ENCODE peak calls at places on chromosomes 12 and 14, in eight cellular contexts. One of them, this sample, is unnamed.

GRCh38 chr14:68240388-68240787 is 420.8 kb downstream of the RAD51B start:
- DNase-seq in A549: no peak
- DNase-seq in GM06990: no peak
- DNase-seq in body of pancreas: no peak
- DNase-seq in kidney: no peak
- DNase-seq in IMR-90: no peak
- DNase-seq in fibroblast of the aortic adventitia: no peak
- DNase-seq in Caco-2: no peak
- DNase-seq in this sample: no peak

GRCh38 chr12:57341275-57341990 is 89.4 kb downstream of the R3HDM2 start:
- DNase-seq in A549: peak; percentile 74
- DNase-seq in GM06990: no peak
- DNase-seq in body of pancreas: no peak
- DNase-seq in kidney: no peak
- DNase-seq in IMR-90: peak; percentile 48
- DNase-seq in fibroblast of the aortic adventitia: peak; percentile 24
- DNase-seq in Caco-2: no peak
- DNase-seq in this sample: peak; percentile 14

GRCh38 chr14:74501135-74501614 is 7.6 kb downstream of the ISCA2 start:
- DNase-seq in A549: peak; percentile 68
- DNase-seq in GM06990: no peak
- DNase-seq in body of pancreas: peak; percentile 63
- DNase-seq in kidney: no peak
- DNase-seq in IMR-90: peak; percentile 83
- DNase-seq in fibroblast of the aortic adventitia: peak; percentile 77
- DNase-seq in Caco-2: peak; percentile 41
- DNase-seq in this sample: peak; percentile 71

GRCh38 chr14:96038920-96039632 is at the start of gene C14orf132:
- DNase-seq in A549: peak; percentile 30
- DNase-seq in GM06990: peak; percentile 41
- DNase-seq in body of pancreas: peak; percentile 59
- DNase-seq in kidney: peak; percentile 92
- DNase-seq in IMR-90: peak; percentile 48
- DNase-seq in fibroblast of the aortic adventitia: peak; percentile 51
- DNase-seq in Caco-2: peak; percentile 19
- DNase-seq in this sample: peak; percentile 24

GRCh38 chr14:91418387-91419043 is 895 bp upstream of the CCDC88C start:
- DNase-seq in A549: peak; percentile 68
- DNase-seq in GM06990: peak; percentile 83
- DNase-seq in body of pancreas: peak; percentile 74
- DNase-seq in kidney: peak; percentile 88
- DNase-seq in IMR-90: peak; percentile 17
- DNase-seq in fibroblast of the aortic adventitia: peak; percentile 52
- DNase-seq in Caco-2: peak; percentile 86
- DNase-seq in this sample: no peak

GRCh38 chr14:54722791-54723432 is 156.0 kb downstream of the SAMD4A start:
- DNase-seq in A549: peak; percentile 59
- DNase-seq in GM06990: no peak
- DNase-seq in body of pancreas: no peak
- DNase-seq in kidney: no peak
- DNase-seq in IMR-90: peak; percentile 36
- DNase-seq in fibroblast of the aortic adventitia: peak; percentile 45
- DNase-seq in Caco-2: peak; percentile 30
- DNase-seq in this sample: peak; percentile 29

GRCh38 chr14:60092516-60092915 is 793 bp downstream of the PCNX4 start:
- DNase-seq in A549: peak; percentile 42
- DNase-seq in GM06990: peak; percentile 5
- DNase-seq in body of pancreas: peak; percentile 15
- DNase-seq in kidney: no peak
- DNase-seq in IMR-90: peak; percentile 41
- DNase-seq in fibroblast of the aortic adventitia: peak; percentile 56
- DNase-seq in Caco-2: peak; percentile 8
- DNase-seq in this sample: peak; percentile 42

GRCh38 chr12:71702590-71702989 is 16.7 kb downstream of the TMEM19 start:
- DNase-seq in A549: no peak
- DNase-seq in GM06990: no peak
- DNase-seq in body of pancreas: no peak
- DNase-seq in kidney: no peak
- DNase-seq in IMR-90: peak; percentile 41
- DNase-seq in fibroblast of the aortic adventitia: peak; percentile 15
- DNase-seq in Caco-2: no peak
- DNase-seq in this sample: no peak

GRCh38 chr12:67651380-67651695 is 2.8 kb downstream of the DYRK2 start:
- DNase-seq in A549: peak; percentile 46
- DNase-seq in GM06990: no peak
- DNase-seq in body of pancreas: no peak
- DNase-seq in kidney: no peak
- DNase-seq in IMR-90: peak; percentile 59
- DNase-seq in fibroblast of the aortic adventitia: peak; percentile 71
- DNase-seq in Caco-2: no peak
- DNase-seq in this sample: no peak

GRCh38 chr12:26128180-26128579 is 3.3 kb upstream of the BHLHE41 start:
- DNase-seq in A549: no peak
- DNase-seq in GM06990: no peak
- DNase-seq in body of pancreas: no peak
- DNase-seq in kidney: no peak
- DNase-seq in IMR-90: no peak
- DNase-seq in fibroblast of the aortic adventitia: peak; percentile 55
- DNase-seq in Caco-2: no peak
- DNase-seq in this sample: no peak

GRCh38 chr12:92193063-92193462 is 47.4 kb upstream of the BTG1 start:
- DNase-seq in A549: no peak
- DNase-seq in GM06990: no peak
- DNase-seq in body of pancreas: no peak
- DNase-seq in kidney: no peak
- DNase-seq in IMR-90: no peak
- DNase-seq in fibroblast of the aortic adventitia: no peak
- DNase-seq in Caco-2: no peak
- DNase-seq in this sample: no peak

GRCh38 chr12:92188517-92189188 is 43.0 kb upstream of the BTG1 start:
- DNase-seq in A549: no peak
- DNase-seq in GM06990: no peak
- DNase-seq in body of pancreas: no peak
- DNase-seq in kidney: no peak
- DNase-seq in IMR-90: no peak
- DNase-seq in fibroblast of the aortic adventitia: no peak
- DNase-seq in Caco-2: no peak
- DNase-seq in this sample: no peak

GRCh38 chr12:92193846-92194245 is 48.2 kb upstream of the BTG1 start:
- DNase-seq in A549: no peak
- DNase-seq in GM06990: no peak
- DNase-seq in body of pancreas: no peak
- DNase-seq in kidney: no peak
- DNase-seq in IMR-90: no peak
- DNase-seq in fibroblast of the aortic adventitia: no peak
- DNase-seq in Caco-2: no peak
- DNase-seq in this sample: no peak

GRCh38 chr12:92192361-92192760 is 46.7 kb upstream of the BTG1 start:
- DNase-seq in A549: no peak
- DNase-seq in GM06990: no peak
- DNase-seq in body of pancreas: no peak
- DNase-seq in kidney: no peak
- DNase-seq in IMR-90: no peak
- DNase-seq in fibroblast of the aortic adventitia: no peak
- DNase-seq in Caco-2: no peak
- DNase-seq in this sample: no peak

GRCh38 chr12:92191061-92191460 is 45.4 kb upstream of the BTG1 start:
- DNase-seq in A549: no peak
- DNase-seq in GM06990: no peak
- DNase-seq in body of pancreas: no peak
- DNase-seq in kidney: no peak
- DNase-seq in IMR-90: peak; percentile 1
- DNase-seq in fibroblast of the aortic adventitia: peak; percentile 21
- DNase-seq in Caco-2: no peak
- DNase-seq in this sample: no peak
- H3K4me3 ChIP-seq in A549: no peak overlapping the region
- H3K4me3 ChIP-seq in GM06990: no peak overlapping the region
- H3K4me3 ChIP-seq in body of pancreas: no peak overlapping the region
- H3K4me3 ChIP-seq in kidney: no peak overlapping the region
- H3K4me3 ChIP-seq in IMR-90: no peak overlapping the region
- H3K4me3 ChIP-seq in fibroblast of the aortic adventitia: no peak overlapping the region
- H3K4me3 ChIP-seq in Caco-2: no peak overlapping the region
- H3K4me3 ChIP-seq in this sample: no peak overlapping the region

DNA sequence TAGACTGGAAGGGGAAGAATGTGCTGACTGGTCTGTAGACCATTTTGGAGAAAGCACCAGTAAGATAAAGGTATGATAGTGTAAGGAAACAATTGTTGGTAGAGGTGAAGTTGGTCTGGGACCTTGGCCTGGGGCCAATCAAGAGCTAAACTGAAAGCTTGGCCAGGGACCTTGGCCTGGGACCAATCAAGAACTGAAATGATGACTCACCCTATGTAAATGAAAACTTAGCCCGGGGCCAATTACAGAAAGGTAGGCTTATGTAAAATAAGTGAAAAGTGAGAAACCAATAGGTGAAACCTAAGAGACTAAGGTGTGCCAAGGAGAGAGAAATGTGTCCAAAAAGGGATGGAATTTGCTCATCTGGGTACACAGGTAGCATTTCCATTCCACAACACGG is 776.0 kb downstream of the C12orf50 start:
- DNase-seq in A549: peak; percentile 18
- DNase-seq in GM06990: no peak
- DNase-seq in body of pancreas: peak; percentile 24
- DNase-seq in kidney: peak; percentile 37
- DNase-seq in IMR-90: no peak
- DNase-seq in fibroblast of the aortic adventitia: no peak
- DNase-seq in Caco-2: no peak
- DNase-seq in this sample: no peak
- H3K4me3 ChIP-seq in A549: no peak overlapping the region
- H3K4me3 ChIP-seq in GM06990: no peak overlapping the region
- H3K4me3 ChIP-seq in body of pancreas: no peak overlapping the region
- H3K4me3 ChIP-seq in kidney: no peak overlapping the region
- H3K4me3 ChIP-seq in IMR-90: no peak overlapping the region
- H3K4me3 ChIP-seq in fibroblast of the aortic adventitia: no peak overlapping the region
- H3K4me3 ChIP-seq in Caco-2: no peak overlapping the region
- H3K4me3 ChIP-seq in this sample: no peak overlapping the region

GRCh38 chr14:69620211-69620611 is 8.8 kb downstream of the SUSD6 start:
- DNase-seq in A549: no peak
- DNase-seq in GM06990: no peak
- DNase-seq in body of pancreas: no peak
- DNase-seq in kidney: no peak
- DNase-seq in IMR-90: no peak
- DNase-seq in fibroblast of the aortic adventitia: no peak
- DNase-seq in Caco-2: no peak
- DNase-seq in this sample: peak; percentile 53

GRCh38 chr14:69620981-69621380 is 9.6 kb downstream of the SUSD6 start:
- DNase-seq in A549: no peak
- DNase-seq in GM06990: no peak
- DNase-seq in body of pancreas: no peak
- DNase-seq in kidney: no peak
- DNase-seq in IMR-90: no peak
- DNase-seq in fibroblast of the aortic adventitia: no peak
- DNase-seq in Caco-2: no peak
- DNase-seq in this sample: no peak

GRCh38 chr14:69626132-69626500 is 14.7 kb downstream of the SUSD6 start:
- DNase-seq in A549: no peak
- DNase-seq in GM06990: no peak
- DNase-seq in body of pancreas: no peak
- DNase-seq in kidney: no peak
- DNase-seq in IMR-90: no peak
- DNase-seq in fibroblast of the aortic adventitia: no peak
- DNase-seq in Caco-2: no peak
- DNase-seq in this sample: no peak

GRCh38 chr14:69625299-69626131 is 14.1 kb downstream of the SUSD6 start:
- DNase-seq in A549: no peak
- DNase-seq in GM06990: peak; percentile 76
- DNase-seq in body of pancreas: peak; percentile 26
- DNase-seq in kidney: peak; percentile 83
- DNase-seq in IMR-90: peak; percentile 66
- DNase-seq in fibroblast of the aortic adventitia: no peak
- DNase-seq in Caco-2: no peak
- DNase-seq in this sample: peak; percentile 61

DNA sequence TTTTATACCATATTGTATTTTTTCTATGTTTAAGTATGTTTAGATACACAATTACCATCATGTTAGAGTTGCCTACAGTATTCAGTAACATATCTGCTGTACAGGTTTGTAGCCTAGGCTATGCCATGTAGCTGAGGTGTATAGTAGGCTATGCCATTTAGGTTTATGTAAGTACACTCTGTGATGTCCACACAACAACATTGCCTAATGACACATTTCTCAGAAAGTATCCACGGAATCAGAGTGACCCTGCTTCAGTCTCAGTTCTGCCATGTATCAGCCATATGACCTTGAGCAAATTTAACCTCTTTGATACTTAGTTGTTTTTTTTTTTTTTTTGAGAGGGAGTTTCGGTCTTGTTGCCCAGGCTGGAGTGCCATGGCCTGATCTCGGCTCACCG is 12.7 kb downstream of the SUSD6 start:
- DNase-seq in A549: no peak
- DNase-seq in GM06990: no peak
- DNase-seq in body of pancreas: no peak
- DNase-seq in kidney: no peak
- DNase-seq in IMR-90: no peak
- DNase-seq in fibroblast of the aortic adventitia: no peak
- DNase-seq in Caco-2: no peak
- DNase-seq in this sample: no peak
- H3K4me3 ChIP-seq in A549: no peak overlapping the region
- H3K4me3 ChIP-seq in GM06990: no peak overlapping the region
- H3K4me3 ChIP-seq in body of pancreas: no peak overlapping the region
- H3K4me3 ChIP-seq in kidney: no peak overlapping the region
- H3K4me3 ChIP-seq in IMR-90: no peak overlapping the region
- H3K4me3 ChIP-seq in fibroblast of the aortic adventitia: no peak overlapping the region
- H3K4me3 ChIP-seq in Caco-2: no peak overlapping the region
- H3K4me3 ChIP-seq in this sample: no peak overlapping the region

DNA sequence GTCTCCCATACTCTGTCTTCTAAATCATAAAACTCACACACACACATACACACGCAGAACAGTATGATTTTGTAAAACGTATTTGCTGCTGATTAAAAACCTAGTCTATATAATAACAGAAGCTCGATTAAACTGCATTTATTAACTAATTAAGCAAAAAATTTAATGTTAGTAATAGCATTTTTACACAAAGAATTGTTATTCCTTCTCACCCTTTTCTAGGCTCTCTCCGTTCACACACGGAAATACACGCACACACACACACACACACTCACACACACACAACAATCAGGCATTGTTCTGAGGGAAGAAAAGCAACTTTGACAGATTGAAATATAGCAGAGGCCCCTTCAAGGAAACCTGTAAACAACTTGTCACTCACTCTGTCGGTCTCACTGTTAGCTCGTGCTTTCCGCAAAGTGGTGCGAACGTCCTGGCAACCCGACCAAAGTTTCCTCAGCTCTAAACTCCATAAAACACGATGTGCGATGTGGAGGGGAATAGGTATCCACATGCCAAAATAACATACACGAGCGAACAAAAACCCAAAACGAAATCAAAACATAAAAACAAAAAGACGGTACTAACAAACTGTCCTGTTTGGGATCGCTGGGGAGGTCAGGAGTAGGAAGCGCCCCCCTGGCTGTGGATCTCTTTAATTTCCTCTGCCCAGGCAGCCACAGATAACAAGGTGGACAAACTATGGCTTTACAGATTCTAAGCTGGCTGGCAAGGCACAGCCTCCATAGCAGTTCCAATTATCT is 723 bp upstream of the SOX5 start:
- DNase-seq in A549: no peak
- DNase-seq in GM06990: no peak
- DNase-seq in body of pancreas: no peak
- DNase-seq in kidney: no peak
- DNase-seq in IMR-90: peak; percentile 16
- DNase-seq in fibroblast of the aortic adventitia: peak; percentile 31
- DNase-seq in Caco-2: peak; percentile 37
- DNase-seq in this sample: peak; percentile 19
- H3K4me3 ChIP-seq in A549: peak overlapping the region; percentile 3
- H3K4me3 ChIP-seq in GM06990: no peak overlapping the region
- H3K4me3 ChIP-seq in body of pancreas: no peak overlapping the region
- H3K4me3 ChIP-seq in kidney: peak overlapping the region; percentile 41
- H3K4me3 ChIP-seq in IMR-90: peak overlapping the region; percentile 66
- H3K4me3 ChIP-seq in fibroblast of the aortic adventitia: peak overlapping the region; percentile 56
- H3K4me3 ChIP-seq in Caco-2: peak overlapping the region; percentile 48
- H3K4me3 ChIP-seq in this sample: peak overlapping the region; percentile 76

This sample was measured in astrocyte.